ENCODE peak calls at places on chromosomes 1 and 21, in six cellular contexts. One of them, this sample, is unnamed.

GRCh38 chr1:244778356-244778755 is 57.1 kb upstream of the COX20 start:
- DNase-seq in stomach: no peak
- DNase-seq in prostate gland: no peak
- DNase-seq in K562: no peak
- DNase-seq in transverse colon: no peak
- DNase-seq in spleen: no peak
- DNase-seq in this sample: no peak

GRCh38 chr1:939511-940107 is 15.9 kb downstream of the SAMD11 start:
- DNase-seq in stomach: no peak
- DNase-seq in prostate gland: no peak
- DNase-seq in K562: no peak
- DNase-seq in transverse colon: no peak
- DNase-seq in spleen: no peak
- DNase-seq in this sample: no peak

GRCh38 chr1:55070291-55070690 is 30.9 kb downstream of the PCSK9 start:
- DNase-seq in stomach: no peak
- DNase-seq in prostate gland: no peak
- DNase-seq in K562: no peak
- DNase-seq in transverse colon: no peak
- DNase-seq in spleen: no peak
- DNase-seq in this sample: no peak

GRCh38 chr1:242876021-242876420 is 351.5 kb upstream of the PLD5 start:
- DNase-seq in stomach: no peak
- DNase-seq in prostate gland: no peak
- DNase-seq in K562: no peak
- DNase-seq in transverse colon: no peak
- DNase-seq in spleen: no peak
- DNase-seq in this sample: no peak

GRCh38 chr1:194829492-194829891 is 1643.1 kb upstream of the B3GALT2 start:
- DNase-seq in stomach: no peak
- DNase-seq in prostate gland: no peak
- DNase-seq in K562: no peak
- DNase-seq in transverse colon: no peak
- DNase-seq in spleen: no peak
- DNase-seq in this sample: no peak

GRCh38 chr1:173414136-173414535 is 63.0 kb upstream of the PRDX6 start:
- DNase-seq in stomach: no peak
- DNase-seq in prostate gland: no peak
- DNase-seq in K562: no peak
- DNase-seq in transverse colon: no peak
- DNase-seq in spleen: no peak
- DNase-seq in this sample: no peak

GRCh38 chr1:230067871-230068814 is 1.1 kb downstream of the GALNT2 start:
- DNase-seq in stomach: peak
- DNase-seq in prostate gland: peak
- DNase-seq in K562: peak
- DNase-seq in transverse colon: peak
- DNase-seq in spleen: peak
- DNase-seq in this sample: no peak

GRCh38 chr1:10459185-10459584 is 9.4 kb downstream of the CORT start:
- DNase-seq in stomach: no peak
- DNase-seq in prostate gland: peak
- DNase-seq in K562: peak
- DNase-seq in transverse colon: no peak
- DNase-seq in spleen: no peak
- DNase-seq in this sample: no peak

GRCh38 chr1:192877283-192877886 is 68.5 kb downstream of the RGS2 start:
- DNase-seq in stomach: no peak
- DNase-seq in prostate gland: no peak
- DNase-seq in K562: no peak
- DNase-seq in transverse colon: no peak
- DNase-seq in spleen: no peak
- DNase-seq in this sample: no peak

GRCh38 chr1:230120949-230121381 is 53.9 kb downstream of the GALNT2 start:
- DNase-seq in stomach: no peak
- DNase-seq in prostate gland: no peak
- DNase-seq in K562: peak
- DNase-seq in transverse colon: peak
- DNase-seq in spleen: no peak
- DNase-seq in this sample: no peak

GRCh38 chr1:248748211-248748610 is 7.3 kb downstream of the LYPD8 start:
- DNase-seq in stomach: no peak
- DNase-seq in prostate gland: no peak
- DNase-seq in K562: no peak
- DNase-seq in transverse colon: no peak
- DNase-seq in spleen: no peak
- DNase-seq in this sample: no peak

GRCh38 chr1:18091660-18092446 is 15.7 kb upstream of the IGSF21 start:
- DNase-seq in stomach: no peak
- DNase-seq in prostate gland: no peak
- DNase-seq in K562: no peak
- DNase-seq in transverse colon: no peak
- DNase-seq in spleen: no peak
- DNase-seq in this sample: no peak

GRCh38 chr21:45304161-45304830 is 16.6 kb upstream of the POFUT2 start:
- DNase-seq in stomach: no peak
- DNase-seq in prostate gland: no peak
- DNase-seq in K562: no peak
- DNase-seq in transverse colon: no peak
- DNase-seq in spleen: peak
- DNase-seq in this sample: peak

GRCh38 chr21:29022141-29022540 is 2.3 kb upstream of the USP16 start:
- DNase-seq in stomach: no peak
- DNase-seq in prostate gland: no peak
- DNase-seq in K562: no peak
- DNase-seq in transverse colon: no peak
- DNase-seq in spleen: no peak
- DNase-seq in this sample: no peak

GRCh38 chr1:244280859-244281258 is 170.8 kb downstream of the ADSS2 start:
- DNase-seq in stomach: no peak
- DNase-seq in prostate gland: peak
- DNase-seq in K562: no peak
- DNase-seq in transverse colon: no peak
- DNase-seq in spleen: no peak
- DNase-seq in this sample: no peak

GRCh38 chr1:91022518-91022929 is 689 bp upstream of the ZNF644 start:
- DNase-seq in stomach: no peak
- DNase-seq in prostate gland: no peak
- DNase-seq in K562: no peak
- DNase-seq in transverse colon: no peak
- DNase-seq in spleen: no peak
- DNase-seq in this sample: no peak

GRCh38 chr1:240295811-240296210 is 204.1 kb downstream of the FMN2 start:
- DNase-seq in stomach: no peak
- DNase-seq in prostate gland: no peak
- DNase-seq in K562: no peak
- DNase-seq in transverse colon: no peak
- DNase-seq in spleen: no peak
- DNase-seq in this sample: no peak

GRCh38 chr21:42212261-42212660 is 6.7 kb upstream of the ABCG1 start:
- DNase-seq in stomach: no peak
- DNase-seq in prostate gland: no peak
- DNase-seq in K562: no peak
- DNase-seq in transverse colon: no peak
- DNase-seq in spleen: no peak
- DNase-seq in this sample: no peak

GRCh38 chr21:36125513-36126121 is 9.3 kb upstream of the CBR3 start:
- DNase-seq in stomach: peak
- DNase-seq in prostate gland: peak
- DNase-seq in K562: peak
- DNase-seq in transverse colon: peak
- DNase-seq in spleen: no peak
- DNase-seq in this sample: no peak

GRCh38 chr1:231387770-231388669 is 34.1 kb downstream of the EGLN1 start:
- DNase-seq in stomach: no peak
- DNase-seq in prostate gland: no peak
- DNase-seq in K562: no peak
- DNase-seq in transverse colon: no peak
- DNase-seq in spleen: no peak
- DNase-seq in this sample: no peak

GRCh38 chr1:166814611-166815010 is 24.7 kb upstream of the POGK start:
- DNase-seq in stomach: peak
- DNase-seq in prostate gland: no peak
- DNase-seq in K562: no peak
- DNase-seq in transverse colon: no peak
- DNase-seq in spleen: no peak
- DNase-seq in this sample: no peak

GRCh38 chr1:97365026-97365425 is 555.8 kb downstream of the DPYD start:
- DNase-seq in stomach: no peak
- DNase-seq in prostate gland: no peak
- DNase-seq in K562: no peak
- DNase-seq in transverse colon: no peak
- DNase-seq in spleen: no peak
- DNase-seq in this sample: no peak

GRCh38 chr1:4691766-4692405 is 37.5 kb downstream of the AJAP1 start:
- DNase-seq in stomach: no peak
- DNase-seq in prostate gland: no peak
- DNase-seq in K562: no peak
- DNase-seq in transverse colon: no peak
- DNase-seq in spleen: no peak
- DNase-seq in this sample: no peak

GRCh38 chr1:85628791-85629531 is 48.4 kb downstream of the CCN1 start:
- DNase-seq in stomach: peak
- DNase-seq in prostate gland: peak
- DNase-seq in K562: peak
- DNase-seq in transverse colon: peak
- DNase-seq in spleen: no peak
- DNase-seq in this sample: no peak

GRCh38 chr1:224592636-224593579 is 23.2 kb upstream of the CNIH3 start:
- DNase-seq in stomach: no peak
- DNase-seq in prostate gland: no peak
- DNase-seq in K562: no peak
- DNase-seq in transverse colon: no peak
- DNase-seq in spleen: no peak
- DNase-seq in this sample: no peak

GRCh38 chr1:32106663-32107273 is 1.1 kb upstream of the KPNA6 start:
- DNase-seq in stomach: no peak
- DNase-seq in prostate gland: no peak
- DNase-seq in K562: no peak
- DNase-seq in transverse colon: no peak
- DNase-seq in spleen: no peak
- DNase-seq in this sample: no peak
- H3K4me3 ChIP-seq in stomach: no peak
- H3K4me3 ChIP-seq in prostate gland: peak
- H3K4me3 ChIP-seq in K562: no peak
- H3K4me3 ChIP-seq in transverse colon: no peak
- H3K4me3 ChIP-seq in spleen: no peak
- H3K4me3 ChIP-seq in this sample: no peak

DNA sequence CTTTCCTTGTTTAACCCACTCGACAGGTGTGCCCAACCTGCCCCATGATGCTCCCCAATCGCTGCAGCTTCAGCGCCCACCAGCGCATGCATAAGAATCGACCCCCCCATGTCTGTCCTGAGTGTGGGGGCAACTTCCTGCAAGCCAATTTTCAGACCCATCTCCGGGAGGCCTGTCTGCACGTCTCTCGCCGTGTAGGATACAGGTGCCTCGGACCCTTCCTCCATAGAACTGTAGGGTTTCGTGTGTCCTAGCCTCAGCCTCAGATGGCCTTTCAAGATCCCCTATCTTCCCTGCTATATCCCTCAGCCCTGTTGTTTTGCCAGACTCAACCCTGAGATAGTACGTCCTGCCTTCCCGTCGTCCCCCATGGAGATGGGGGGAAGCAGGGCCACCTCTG is 6.4 kb downstream of the ZNF687 start:
- DNase-seq in stomach: no peak
- DNase-seq in prostate gland: no peak
- DNase-seq in K562: no peak
- DNase-seq in transverse colon: no peak
- DNase-seq in spleen: no peak
- DNase-seq in this sample: no peak
- TF ChIP-seq POLR2AphosphoS5 in stomach: no peak
- TF ChIP-seq POLR2AphosphoS5 in prostate gland: no peak
- TF ChIP-seq POLR2AphosphoS5 in K562: no peak
- TF ChIP-seq POLR2AphosphoS5 in transverse colon: no peak
- TF ChIP-seq POLR2AphosphoS5 in spleen: no peak
- TF ChIP-seq POLR2AphosphoS5 in this sample: no peak

GRCh38 chr21:37595944-37596343 is 229.4 kb downstream of the DYRK1A start:
- DNase-seq in stomach: no peak
- DNase-seq in prostate gland: no peak
- DNase-seq in K562: no peak
- DNase-seq in transverse colon: no peak
- DNase-seq in spleen: no peak
- DNase-seq in this sample: no peak
- H3K27ac ChIP-seq in stomach: no peak
- H3K27ac ChIP-seq in prostate gland: no peak
- H3K27ac ChIP-seq in K562: no peak
- H3K27ac ChIP-seq in transverse colon: no peak
- H3K27ac ChIP-seq in spleen: no peak
- H3K27ac ChIP-seq in this sample: no peak

DNA sequence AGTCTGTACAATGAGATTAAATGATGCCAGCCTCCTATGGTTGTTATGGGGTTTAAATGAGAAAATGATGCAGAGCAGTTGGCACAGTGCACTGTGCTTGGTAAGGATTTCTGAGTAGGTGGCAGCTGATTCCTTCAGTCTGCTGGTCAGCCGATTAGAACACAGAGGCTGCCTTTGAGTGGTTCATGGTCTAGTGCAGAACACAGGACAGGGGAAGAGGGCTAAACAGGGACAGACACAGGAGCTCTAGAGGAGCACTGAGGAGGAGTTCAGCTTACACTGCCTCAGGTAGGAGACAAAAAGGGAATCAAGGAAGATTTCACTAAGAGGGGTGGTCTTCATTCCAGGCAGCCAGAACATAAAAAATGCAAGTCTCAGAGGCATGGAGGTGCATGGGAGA is 1.4 kb downstream of the TIE1 start:
- DNase-seq in stomach: no peak
- DNase-seq in prostate gland: no peak
- DNase-seq in K562: no peak
- DNase-seq in transverse colon: no peak
- DNase-seq in spleen: peak
- DNase-seq in this sample: no peak
- H3K4me3 ChIP-seq in stomach: peak
- H3K4me3 ChIP-seq in prostate gland: no peak
- H3K4me3 ChIP-seq in K562: no peak
- H3K4me3 ChIP-seq in transverse colon: no peak
- H3K4me3 ChIP-seq in spleen: peak
- H3K4me3 ChIP-seq in this sample: peak